ENCODE peak calls at places on chromosomes 13 and 19, in five cellular contexts. One of them, this sample, is unnamed.

GRCh38 chr13:65401315-65401714 is 1828.8 kb downstream of the PCDH9 start:
- DNase-seq in caudate nucleus: no peak
- DNase-seq in EL: no peak
- DNase-seq in KG1: no peak
- DNase-seq in non-pigmented ciliary epithelial cell: no peak
- DNase-seq in this sample: no peak

GRCh38 chr19:4988770-4989251 is 19.9 kb downstream of the KDM4B start:
- DNase-seq in caudate nucleus: no peak
- DNase-seq in EL: peak
- DNase-seq in KG1: no peak
- DNase-seq in non-pigmented ciliary epithelial cell: no peak
- DNase-seq in this sample: no peak

GRCh38 chr13:26563713-26564112 is 6.2 kb downstream of the WASF3 start:
- DNase-seq in caudate nucleus: no peak
- DNase-seq in EL: no peak
- DNase-seq in KG1: no peak
- DNase-seq in non-pigmented ciliary epithelial cell: no peak
- DNase-seq in this sample: no peak

GRCh38 chr19:28465317-28466086 is 747.4 kb downstream of the UQCRFS1 start:
- DNase-seq in caudate nucleus: no peak
- DNase-seq in EL: peak
- DNase-seq in KG1: no peak
- DNase-seq in non-pigmented ciliary epithelial cell: no peak
- DNase-seq in this sample: no peak

GRCh38 chr19:1189419-1189818 is 15.4 kb upstream of the SBNO2 start:
- DNase-seq in caudate nucleus: no peak
- DNase-seq in EL: no peak
- DNase-seq in KG1: no peak
- DNase-seq in non-pigmented ciliary epithelial cell: no peak
- DNase-seq in this sample: no peak

GRCh38 chr19:11560404-11560988 is 1.5 kb upstream of the ELOF1 start:
- DNase-seq in caudate nucleus: no peak
- DNase-seq in EL: peak
- DNase-seq in KG1: peak
- DNase-seq in non-pigmented ciliary epithelial cell: no peak
- DNase-seq in this sample: peak

GRCh38 chr13:107866666-107867623 is 348.4 kb downstream of the LIG4 start:
- DNase-seq in caudate nucleus: peak
- DNase-seq in EL: no peak
- DNase-seq in KG1: no peak
- DNase-seq in non-pigmented ciliary epithelial cell: no peak
- DNase-seq in this sample: no peak

GRCh38 chr13:102401755-102402154 is at the start of gene FGF14:
- DNase-seq in caudate nucleus: no peak
- DNase-seq in EL: no peak
- DNase-seq in KG1: no peak
- DNase-seq in non-pigmented ciliary epithelial cell: no peak
- DNase-seq in this sample: no peak

GRCh38 chr13:31045621-31046081 is 113.2 kb downstream of the TEX26 start:
- DNase-seq in caudate nucleus: no peak
- DNase-seq in EL: peak
- DNase-seq in KG1: peak
- DNase-seq in non-pigmented ciliary epithelial cell: peak
- DNase-seq in this sample: peak

GRCh38 chr19:48396871-48397176 is 3.4 kb downstream of the GRIN2D start:
- DNase-seq in caudate nucleus: no peak
- DNase-seq in EL: no peak
- DNase-seq in KG1: no peak
- DNase-seq in non-pigmented ciliary epithelial cell: no peak
- DNase-seq in this sample: no peak

GRCh38 chr13:79011179-79011578 is 352.2 kb upstream of the OBI1 start:
- DNase-seq in caudate nucleus: no peak
- DNase-seq in EL: no peak
- DNase-seq in KG1: no peak
- DNase-seq in non-pigmented ciliary epithelial cell: no peak
- DNase-seq in this sample: no peak

GRCh38 chr19:18119243-18120105 is 21.9 kb downstream of the MAST3 start:
- DNase-seq in caudate nucleus: peak
- DNase-seq in EL: no peak
- DNase-seq in KG1: no peak
- DNase-seq in non-pigmented ciliary epithelial cell: no peak
- DNase-seq in this sample: peak

GRCh38 chr13:106530907-106531520 is 4.4 kb downstream of the EFNB2 start:
- DNase-seq in caudate nucleus: no peak
- DNase-seq in EL: no peak
- DNase-seq in KG1: no peak
- DNase-seq in non-pigmented ciliary epithelial cell: no peak
- DNase-seq in this sample: no peak

GRCh38 chr19:46376241-46377153 is 29.6 kb downstream of the PPP5C start:
- DNase-seq in caudate nucleus: no peak
- DNase-seq in EL: no peak
- DNase-seq in KG1: no peak
- DNase-seq in non-pigmented ciliary epithelial cell: no peak
- DNase-seq in this sample: no peak

GRCh38 chr19:13748169-13748884 is 16.0 kb upstream of the MRI1 start:
- DNase-seq in caudate nucleus: no peak
- DNase-seq in EL: peak
- DNase-seq in KG1: peak
- DNase-seq in non-pigmented ciliary epithelial cell: peak
- DNase-seq in this sample: no peak

GRCh38 chr13:35882722-35883497 is 248.3 kb downstream of the DCLK1 start:
- DNase-seq in caudate nucleus: no peak
- DNase-seq in EL: no peak
- DNase-seq in KG1: no peak
- DNase-seq in non-pigmented ciliary epithelial cell: no peak
- DNase-seq in this sample: no peak

GRCh38 chr19:21824679-21825078 is 11.3 kb downstream of the ZNF43 start:
- DNase-seq in caudate nucleus: no peak
- DNase-seq in EL: no peak
- DNase-seq in KG1: no peak
- DNase-seq in non-pigmented ciliary epithelial cell: no peak
- DNase-seq in this sample: no peak

GRCh38 chr13:71998223-71998622 is 131.2 kb upstream of the DACH1 start:
- DNase-seq in caudate nucleus: no peak
- DNase-seq in EL: no peak
- DNase-seq in KG1: no peak
- DNase-seq in non-pigmented ciliary epithelial cell: no peak
- DNase-seq in this sample: no peak

GRCh38 chr13:39910833-39911232 is 255.4 kb downstream of the COG6 start:
- DNase-seq in caudate nucleus: no peak
- DNase-seq in EL: peak
- DNase-seq in KG1: no peak
- DNase-seq in non-pigmented ciliary epithelial cell: no peak
- DNase-seq in this sample: no peak

GRCh38 chr13:99465454-99465853 is 35.8 kb upstream of the TM9SF2 start:
- DNase-seq in caudate nucleus: no peak
- DNase-seq in EL: no peak
- DNase-seq in KG1: no peak
- DNase-seq in non-pigmented ciliary epithelial cell: no peak
- DNase-seq in this sample: no peak

GRCh38 chr13:113930711-113931637 is 42.9 kb downstream of the C13orf46 start:
- DNase-seq in caudate nucleus: no peak
- DNase-seq in EL: no peak
- DNase-seq in KG1: no peak
- DNase-seq in non-pigmented ciliary epithelial cell: no peak
- DNase-seq in this sample: peak

GRCh38 chr19:7376151-7376852 is 27.6 kb downstream of the ARHGEF18 start:
- DNase-seq in caudate nucleus: no peak
- DNase-seq in EL: no peak
- DNase-seq in KG1: no peak
- DNase-seq in non-pigmented ciliary epithelial cell: no peak
- DNase-seq in this sample: no peak

GRCh38 chr19:41324921-41325639 is 15.1 kb downstream of the CCDC97 start:
- DNase-seq in caudate nucleus: no peak
- DNase-seq in EL: peak
- DNase-seq in KG1: no peak
- DNase-seq in non-pigmented ciliary epithelial cell: peak
- DNase-seq in this sample: no peak

This sample was measured in central memory CD4-positive, alpha-beta T cell.